ENCODE peak calls at places on chromosomes 5 and 9, in ten cellular contexts. Q is cardiac muscle cell, X is pancreas, T is Panc1, U is fibroblast of lung, C is HCT116, P is body of pancreas, M is tibial artery, F is AG04450, R is colonic mucosa. V is an unnamed sample. For H3K27me3, the result is how much of the 10 kb centered on the place peaks cover.

GRCh38 chr9:128073260-128073886 is 5.3 kb downstream of the SLC25A25 start:
- DNase-seq in Q (peak), X (no peak), T (no peak), U (peak), C (no peak), P (no peak), M (no peak), F (no peak), R (no peak), V (no peak)

GRCh38 chr9:108057421-108058136 is 568.0 kb upstream of the KLF4 start:
- DNase-seq in Q (peak), X (no peak), T (no peak), U (peak), C (no peak), P (no peak), M (no peak), F (peak), R (peak), V (no peak)

GRCh38 chr9:137878957-137879555 is 1.5 kb downstream of the CACNA1B start:
- DNase-seq in Q (no peak), X (no peak), T (no peak), U (no peak), C (no peak), P (no peak), M (no peak), F (no peak), R (no peak), V (no peak)

GRCh38 chr5:176133289-176133870 is 104.8 kb upstream of the SIMC1 start:
- DNase-seq in Q (no peak), X (no peak), T (no peak), U (no peak), C (no peak), P (no peak), M (no peak), F (no peak), R (no peak), V (no peak)

GRCh38 chr5:157492886-157493285 is 32.9 kb downstream of the NIPAL4 start:
- DNase-seq in Q (no peak), X (no peak), T (no peak), U (no peak), C (no peak), P (no peak), M (no peak), F (no peak), R (no peak), V (no peak)

GRCh38 chr5:73188764-73189521 is 15.9 kb downstream of the TMEM174 start:
- DNase-seq in Q (no peak), X (no peak), T (no peak), U (peak), C (peak), P (no peak), M (no peak), F (peak), R (no peak), V (no peak)

GRCh38 chr9:78101247-78101646 is 69.6 kb upstream of the GNAQ start:
- DNase-seq in Q (no peak), X (no peak), T (no peak), U (no peak), C (no peak), P (no peak), M (no peak), F (no peak), R (no peak), V (no peak)

GRCh38 chr5:14506661-14507060 is 74.9 kb upstream of the OTULINL start:
- DNase-seq in Q (no peak), X (no peak), T (no peak), U (no peak), C (no peak), P (no peak), M (no peak), F (no peak), R (no peak), V (no peak)

GRCh38 chr5:63923914-63924313 is 38.3 kb downstream of the HTR1A start:
- DNase-seq in Q (no peak), X (peak), T (no peak), U (no peak), C (no peak), P (peak), M (no peak), F (no peak), R (peak), V (no peak)

GRCh38 chr9:126327750-126328120 is 1.1 kb downstream of the MVB12B start:
- DNase-seq in Q (no peak), X (no peak), T (no peak), U (no peak), C (no peak), P (no peak), M (no peak), F (no peak), R (no peak), V (no peak)

GRCh38 chr9:35606138-35606504 is 1.1 kb downstream of the TESK1 start:
- DNase-seq in Q (no peak), X (no peak), T (no peak), U (no peak), C (no peak), P (no peak), M (no peak), F (no peak), R (no peak), V (no peak)

GRCh38 chr9:37407468-37407867 is 15.0 kb upstream of the GRHPR start:
- DNase-seq in Q (no peak), X (no peak), T (no peak), U (no peak), C (no peak), P (no peak), M (no peak), F (no peak), R (no peak), V (no peak)

GRCh38 chr5:177600458-177601018 is 606 bp downstream of the B4GALT7 start:
- DNase-seq in Q (peak), X (peak), T (no peak), U (no peak), C (no peak), P (no peak), M (no peak), F (no peak), R (no peak), V (no peak)

GRCh38 chr9:121299467-121300282 is 31.7 kb downstream of the GSN start:
- DNase-seq in Q (peak), X (no peak), T (no peak), U (no peak), C (no peak), P (peak), M (peak), F (no peak), R (peak), V (no peak)

GRCh38 chr5:110769282-110769681 is 30.5 kb downstream of the SLC25A46 start:
- DNase-seq in Q (peak), X (no peak), T (no peak), U (peak), C (no peak), P (no peak), M (no peak), F (peak), R (no peak), V (no peak)

GRCh38 chr5:77734885-77735284 is 41.3 kb downstream of the TBCA start:
- DNase-seq in Q (no peak), X (no peak), T (no peak), U (no peak), C (no peak), P (no peak), M (no peak), F (no peak), R (no peak), V (no peak)

GRCh38 chr9:112894031-112894430 is 3.4 kb upstream of the SLC46A2 start:
- DNase-seq in Q (peak), X (no peak), T (no peak), U (no peak), C (no peak), P (no peak), M (no peak), F (no peak), R (no peak), V (no peak)

GRCh38 chr9:82223442-82223841 is 234.9 kb downstream of the SPATA31D1 start:
- DNase-seq in Q (peak), X (no peak), T (no peak), U (peak), C (no peak), P (no peak), M (no peak), F (peak), R (no peak), V (no peak)

GRCh38 chr9:35673132-35673997 is at the start of gene CA9:
- DNase-seq in Q (no peak), X (peak), T (no peak), U (no peak), C (no peak), P (peak), M (peak), F (no peak), R (peak), V (no peak)

GRCh38 chr9:6827370-6827949 is 69.7 kb downstream of the KDM4C start:
- DNase-seq in Q (peak), X (no peak), T (no peak), U (peak), C (peak), P (no peak), M (no peak), F (peak), R (peak), V (peak)

GRCh38 chr9:16542290-16542689 is 328.2 kb downstream of the BNC2 start:
- DNase-seq in Q (no peak), X (no peak), T (no peak), U (no peak), C (no peak), P (no peak), M (no peak), F (no peak), R (no peak), V (no peak)

GRCh38 chr5:56164371-56164770 is 68.8 kb downstream of the ANKRD55 start:
- DNase-seq in Q (peak), X (no peak), T (no peak), U (peak), C (no peak), P (no peak), M (no peak), F (no peak), R (no peak), V (no peak)

GRCh38 chr5:42691413-42691861 is 65.2 kb upstream of the CCDC152 start:
- DNase-seq in Q (peak), X (no peak), T (no peak), U (peak), C (no peak), P (no peak), M (no peak), F (no peak), R (no peak), V (no peak)

GRCh38 chr9:93964685-93965084 is 9.5 kb upstream of the BARX1 start:
- DNase-seq in Q (no peak), X (no peak), T (no peak), U (no peak), C (no peak), P (no peak), M (no peak), F (no peak), R (peak), V (no peak)

GRCh38 chr5:175393922-175394321 is 50.1 kb downstream of the DRD1 start:
- DNase-seq in Q (no peak), X (no peak), T (no peak), U (no peak), C (no peak), P (no peak), M (no peak), F (no peak), R (no peak), V (no peak)

GRCh38 chr5:87347841-87348240 is 64.9 kb downstream of the CCNH start:
- DNase-seq in Q (no peak), X (no peak), T (no peak), U (no peak), C (no peak), P (no peak), M (no peak), F (no peak), R (no peak), V (no peak)

GRCh38 chr5:910769-911160 is 18.1 kb downstream of the TRIP13 start:
- DNase-seq in Q (no peak), X (no peak), T (no peak), U (no peak), C (no peak), P (peak), M (no peak), F (no peak), R (no peak), V (no peak)

GRCh38 chr9:135952664-135953206 is 8.4 kb downstream of the UBAC1 start:
- DNase-seq in Q (no peak), X (no peak), T (no peak), U (no peak), C (no peak), P (no peak), M (no peak), F (no peak), R (no peak), V (no peak)

GRCh38 chr9:99852617-99853016 is 30.9 kb downstream of the NR4A3 start:
- DNase-seq in Q (no peak), X (no peak), T (no peak), U (no peak), C (no peak), P (no peak), M (no peak), F (no peak), R (no peak), V (no peak)

GRCh38 chr5:154526231-154527226 is 48.5 kb upstream of the HAND1 start:
- DNase-seq in Q (no peak), X (no peak), T (no peak), U (no peak), C (no peak), P (no peak), M (no peak), F (no peak), R (no peak), V (peak)

GRCh38 chr5:179998485-179998884 is 73.1 kb downstream of the RNF130 start:
- DNase-seq in Q (no peak), X (no peak), T (no peak), U (no peak), C (no peak), P (no peak), M (no peak), F (no peak), R (no peak), V (no peak)

GRCh38 chr5:90997082-90997481 is 386.0 kb downstream of the ARRDC3 start:
- DNase-seq in Q (no peak), X (no peak), T (no peak), U (no peak), C (no peak), P (no peak), M (no peak), F (no peak), R (no peak), V (no peak)
- TF ChIP-seq CTCF in Q (no peak), X (no peak), T (no peak), U (no peak), C (no peak), P (no peak), M (no peak), F (no peak), R (no peak), V (no peak)

GRCh38 chr9:124045076-124045829 is 33.7 kb downstream of the LHX2 start:
- DNase-seq in Q (peak), X (no peak), T (no peak), U (peak), C (no peak), P (peak), M (peak), F (no peak), R (peak), V (peak)
- H3K27me3 ChIP-seq in Q (half or more), X (under half), T (under half), U (under half), C (under half), P (under half), M (under half), F (half or more), R (under half), V (under half)

GRCh38 chr5:108858959-108859358 is 111.3 kb downstream of the FER start:
- DNase-seq in Q (peak), X (no peak), T (no peak), U (peak), C (no peak), P (no peak), M (no peak), F (no peak), R (no peak), V (no peak)
- H3K4me3 ChIP-seq in Q (no peak), X (no peak), T (no peak), U (no peak), C (no peak), P (no peak), M (no peak), F (no peak), R (no peak), V (no peak)

DNA sequence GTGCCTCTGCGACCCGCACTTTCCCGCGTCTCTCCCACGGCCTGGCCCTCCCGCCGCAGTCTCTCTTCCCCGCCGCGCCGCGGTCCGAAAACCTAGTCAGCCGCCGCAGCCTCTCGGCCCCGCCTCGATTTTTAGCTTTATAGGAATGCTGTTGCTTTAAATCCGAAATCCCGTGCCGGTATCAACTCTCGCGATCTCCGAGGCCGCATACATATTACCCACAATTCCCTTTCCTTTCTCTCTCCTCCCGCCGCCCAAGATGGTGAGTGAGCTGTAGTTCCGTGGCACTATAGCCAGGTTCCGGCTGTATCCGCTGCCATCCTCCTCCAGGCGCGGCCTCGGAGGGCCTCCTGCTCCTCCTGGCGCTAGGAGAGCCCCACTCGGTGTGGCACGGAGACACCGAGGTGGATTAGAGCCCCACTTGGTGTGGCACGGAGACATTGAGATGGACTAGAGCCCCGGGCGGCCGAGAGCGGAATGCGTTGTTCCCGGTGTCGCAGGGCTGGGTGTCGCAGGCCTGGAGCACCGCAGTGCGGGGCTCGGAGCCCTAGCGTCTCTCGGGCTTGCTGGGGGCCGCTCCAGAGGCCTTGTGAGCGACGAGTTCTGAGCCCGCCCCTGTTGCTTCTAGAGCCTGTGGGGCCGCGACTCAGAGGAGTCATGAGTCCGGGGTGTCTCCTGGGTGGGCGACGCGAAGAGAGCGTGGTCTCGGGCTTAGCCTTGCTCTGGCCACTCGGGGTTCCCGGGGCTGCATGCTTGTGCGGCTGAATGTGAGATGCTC is at the start of the genes MED22 and RPL7A:
- DNase-seq in Q (peak), X (peak), T (peak), U (peak), C (peak), P (peak), M (peak), F (peak), R (peak), V (peak)
- TF ChIP-seq CTCF in Q (no peak), X (no peak), T (no peak), U (no peak), C (no peak), P (no peak), M (no peak), F (no peak), R (no peak), V (peak)